ENCODE peak calls at places on chromosomes 2 and 18, in four cellular contexts. W is PC-9, R is GM23248, H is HCT116. Y is an unnamed sample. For H3K9me2, the result is how much of the 10 kb centered on the place peaks cover.

GRCh38 chr2:19409001-19409400 is 50.6 kb upstream of the OSR1 start:
- DNase-seq in W (no peak), R (peak), H (no peak), Y (no peak)

GRCh38 chr2:182616471-182617393 is 99.3 kb upstream of the DNAJC10 start:
- DNase-seq in W (peak), R (peak), H (no peak), Y (no peak)

GRCh38 chr2:232328038-232328435 is 50.5 kb upstream of the ALPP start:
- DNase-seq in W (no peak), R (no peak), H (no peak), Y (no peak)

GRCh38 chr2:60552096-60552850 is 1.2 kb downstream of the BCL11A start:
- DNase-seq in W (no peak), R (peak), H (no peak), Y (peak)

GRCh38 chr2:239895669-239896068 is 129.5 kb downstream of the NDUFA10 start:
- DNase-seq in W (no peak), R (no peak), H (no peak), Y (no peak)

GRCh38 chr2:110770308-110770695 is 37.9 kb downstream of the ACOXL start:
- DNase-seq in W (no peak), R (no peak), H (no peak), Y (no peak)

GRCh38 chr2:8154270-8154669 is 527.6 kb upstream of the ID2 start:
- DNase-seq in W (no peak), R (no peak), H (no peak), Y (no peak)

GRCh38 chr18:42561521-42561920 is 554.0 kb downstream of the RIT2 start:
- DNase-seq in W (no peak), R (no peak), H (no peak), Y (no peak)

GRCh38 chr2:66495788-66496640 is 61.1 kb downstream of the MEIS1 start:
- DNase-seq in W (peak), R (peak), H (no peak), Y (peak)

GRCh38 chr2:213036836-213037235 is 114.6 kb downstream of the IKZF2 start:
- DNase-seq in W (no peak), R (peak), H (no peak), Y (no peak)

GRCh38 chr2:74708296-74708695 is 54.2 kb downstream of the SEMA4F start:
- DNase-seq in W (no peak), R (no peak), H (no peak), Y (no peak)

GRCh38 chr2:239780236-239780997 is 244.7 kb downstream of the NDUFA10 start:
- DNase-seq in W (no peak), R (no peak), H (no peak), Y (no peak)

GRCh38 chr2:187545238-187545751 is 8.9 kb downstream of the TFPI start:
- DNase-seq in W (no peak), R (peak), H (no peak), Y (no peak)

GRCh38 chr18:6414118-6414722 is 491 bp downstream of the L3MBTL4 start:
- DNase-seq in W (no peak), R (peak), H (no peak), Y (peak)

GRCh38 chr18:51082571-51083264 is 52.7 kb downstream of the SMAD4 start:
- DNase-seq in W (peak), R (no peak), H (peak), Y (no peak)

GRCh38 chr18:21897811-21898210 is 157.2 kb downstream of the MIB1 start:
- DNase-seq in W (peak), R (peak), H (peak), Y (peak)

GRCh38 chr2:110860620-110861019 is 128.2 kb downstream of the ACOXL start:
- DNase-seq in W (no peak), R (no peak), H (no peak), Y (no peak)

DNA sequence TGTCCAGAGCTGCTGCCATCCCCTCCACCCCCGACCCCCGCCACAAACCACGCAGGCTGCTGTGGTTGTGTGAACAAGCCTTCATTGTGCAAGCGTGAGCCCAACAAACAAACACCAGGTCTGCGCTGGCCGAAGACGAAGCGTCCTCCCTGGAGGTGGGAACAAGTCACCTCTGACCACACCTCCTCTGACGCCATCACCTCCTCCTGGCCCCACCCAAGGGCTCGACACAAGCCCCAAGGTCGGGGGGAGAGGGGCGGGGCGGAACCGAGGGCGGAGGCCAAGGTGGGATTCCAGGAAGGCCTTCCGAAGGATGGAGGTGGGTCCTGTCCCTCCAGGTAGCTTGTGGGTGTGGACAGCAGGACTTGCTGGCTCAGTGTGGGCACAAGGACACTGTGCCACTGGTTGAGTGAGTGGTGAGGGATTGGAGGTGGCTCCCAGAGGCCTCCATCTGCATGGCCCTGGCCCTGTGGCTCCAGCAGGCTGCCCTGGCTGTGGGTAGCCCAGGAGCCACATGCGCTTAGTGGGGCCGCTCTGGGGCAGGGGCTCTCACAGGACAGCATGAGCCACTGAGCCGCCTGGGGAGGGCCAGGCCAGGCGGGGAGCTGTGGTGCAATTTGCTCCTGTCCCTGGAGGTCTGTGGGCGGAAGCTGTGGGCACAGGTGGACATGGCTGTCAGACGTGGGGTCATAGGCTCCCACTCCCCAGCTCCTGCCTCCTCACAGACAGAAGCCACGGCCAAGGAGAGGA is 7.4 kb upstream of the GPR17 start:
- DNase-seq in W (peak), R (no peak), H (no peak), Y (peak)
- H3K9me2 ChIP-seq in W (under half), R (under half), H (under half), Y (under half)

GRCh38 chr2:20625491-20625919 is 25.4 kb downstream of the HS1BP3 start:
- DNase-seq in W (no peak), R (no peak), H (no peak), Y (no peak)

GRCh38 chr2:20624156-20624883 is 26.6 kb downstream of the HS1BP3 start:
- DNase-seq in W (no peak), R (no peak), H (no peak), Y (no peak)

GRCh38 chr2:20623741-20624155 is 27.1 kb downstream of the HS1BP3 start:
- DNase-seq in W (no peak), R (no peak), H (no peak), Y (no peak)

GRCh38 chr2:20625920-20626697 is 24.8 kb downstream of the HS1BP3 start:
- DNase-seq in W (no peak), R (no peak), H (no peak), Y (no peak)

GRCh38 chr2:20624884-20625485 is 25.9 kb downstream of the HS1BP3 start:
- DNase-seq in W (no peak), R (no peak), H (no peak), Y (no peak)
- H3K27ac ChIP-seq in W (no peak), R (no peak), H (no peak), Y (no peak)

GRCh38 chr2:25539141-25539540 is 134.2 kb downstream of the DTNB start:
- DNase-seq in W (no peak), R (peak), H (no peak), Y (no peak)

GRCh38 chr2:25537526-25537925 is 135.9 kb downstream of the DTNB start:
- DNase-seq in W (no peak), R (no peak), H (no peak), Y (no peak)

GRCh38 chr2:25543939-25544338 is 129.4 kb downstream of the DTNB start:
- DNase-seq in W (no peak), R (no peak), H (no peak), Y (no peak)

GRCh38 chr2:25544445-25544844 is 128.9 kb downstream of the DTNB start:
- DNase-seq in W (no peak), R (no peak), H (no peak), Y (no peak)

DNA sequence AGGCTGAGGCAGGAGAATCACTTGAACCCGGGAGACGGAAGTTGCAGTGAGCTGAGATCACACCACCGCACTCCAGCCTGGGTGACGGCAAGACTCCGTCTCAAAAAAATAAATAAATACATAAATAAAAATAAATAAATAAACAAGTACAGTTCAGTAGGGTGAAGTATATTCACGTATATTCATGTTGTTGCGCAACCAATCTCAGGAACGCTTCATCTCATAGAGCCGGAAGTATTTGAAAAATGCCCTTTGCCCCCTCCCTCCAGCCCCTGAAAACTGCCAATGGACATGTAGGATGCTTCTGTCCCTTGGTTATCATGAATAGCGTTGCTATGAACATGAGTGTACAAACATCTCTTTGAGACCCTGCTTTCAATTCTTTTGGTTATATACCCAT is 132.0 kb downstream of the DTNB start:
- DNase-seq in W (no peak), R (no peak), H (no peak), Y (no peak)
- H3K9me2 ChIP-seq in W (under half), R (under half), H (under half), Y (under half)

GRCh38 chr2:109510136-109511028 is 103.4 kb downstream of the SEPTIN10 start:
- DNase-seq in W (peak), R (peak), H (peak), Y (peak)

GRCh38 chr2:109511168-109511567 is 102.6 kb downstream of the SEPTIN10 start:
- DNase-seq in W (no peak), R (no peak), H (no peak), Y (no peak)

GRCh38 chr2:109513749-109514588 is 99.8 kb downstream of the SEPTIN10 start:
- DNase-seq in W (peak), R (peak), H (no peak), Y (no peak)

GRCh38 chr2:109513230-109513629 is 100.5 kb downstream of the SEPTIN10 start:
- DNase-seq in W (no peak), R (no peak), H (no peak), Y (no peak)

DNA sequence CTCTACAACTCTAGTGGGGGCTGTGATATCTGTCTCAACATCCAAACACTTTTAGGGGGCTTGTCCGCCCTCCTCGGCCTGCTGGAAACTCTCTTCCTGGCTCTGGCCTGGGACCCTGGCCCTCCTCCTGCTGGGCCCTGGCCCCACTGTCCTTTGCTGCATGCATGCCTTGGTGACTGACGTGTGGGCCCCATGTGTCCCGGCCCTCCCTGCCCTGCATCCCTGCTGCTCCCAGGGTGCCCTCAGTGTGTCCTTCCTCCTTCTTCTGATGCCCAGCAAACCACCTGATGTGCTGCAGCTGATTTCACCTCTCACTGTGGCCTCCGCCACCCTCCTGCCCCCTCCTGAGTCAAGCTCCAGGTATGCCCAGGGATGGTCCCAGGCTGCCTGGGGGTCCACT is 101.7 kb downstream of the SEPTIN10 start:
- DNase-seq in W (no peak), R (no peak), H (no peak), Y (no peak)
- H3K27ac ChIP-seq in W (no peak), R (no peak), H (no peak), Y (no peak)

GRCh38 chr2:207765960-207766582 is 3.6 kb downstream of the FZD5 start:
- DNase-seq in W (no peak), R (no peak), H (no peak), Y (peak)
- H3K9me2 ChIP-seq in W (under half), R (under half), H (under half), Y (under half)

GRCh38 chr2:134281815-134282419 is 28.0 kb downstream of the MGAT5 start:
- DNase-seq in W (no peak), R (no peak), H (no peak), Y (no peak)

GRCh38 chr2:134283701-134284100 is 29.8 kb downstream of the MGAT5 start:
- DNase-seq in W (no peak), R (no peak), H (no peak), Y (no peak)

GRCh38 chr2:134287323-134287722 is 33.5 kb downstream of the MGAT5 start:
- DNase-seq in W (no peak), R (no peak), H (no peak), Y (no peak)

GRCh38 chr2:134282638-134283400 is 28.9 kb downstream of the MGAT5 start:
- DNase-seq in W (no peak), R (no peak), H (no peak), Y (no peak)

GRCh38 chr2:134284119-134284670 is 30.3 kb downstream of the MGAT5 start:
- DNase-seq in W (no peak), R (peak), H (no peak), Y (no peak)
- H3K27ac ChIP-seq in W (no peak), R (no peak), H (no peak), Y (no peak)

GRCh38 chr2:180062178-180062577 is 55.1 kb upstream of the CWC22 start:
- DNase-seq in W (no peak), R (no peak), H (no peak), Y (no peak)
- H3K9me2 ChIP-seq in W (under half), R (under half), H (under half), Y (under half)

DNA sequence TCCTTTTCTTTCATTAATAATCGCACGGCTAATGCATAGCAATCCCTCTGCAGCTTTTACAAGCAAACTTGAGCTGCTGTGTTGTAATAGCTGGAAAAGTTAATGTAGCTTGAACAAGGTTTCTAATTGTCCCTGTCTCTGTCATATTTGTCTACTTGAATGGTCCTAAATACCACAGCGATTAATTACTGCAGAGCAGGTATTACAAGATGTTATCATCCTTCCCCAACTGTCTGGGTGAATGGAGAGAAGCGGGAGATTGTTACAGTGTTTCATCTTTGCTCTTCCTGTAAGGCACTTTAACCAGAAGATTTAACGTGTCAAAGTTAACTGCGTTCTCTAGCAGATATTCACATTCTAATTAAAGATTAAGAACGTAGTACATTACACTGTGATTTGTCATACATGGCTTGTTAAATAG is 422.2 kb upstream of the POU3F3 start:
- DNase-seq in W (no peak), R (no peak), H (no peak), Y (no peak)
- H3K27ac ChIP-seq in W (no peak), R (no peak), H (no peak), Y (no peak)

GRCh38 chr2:70906022-70906421 is 29.7 kb upstream of the ATP6V1B1 start:
- DNase-seq in W (no peak), R (no peak), H (no peak), Y (no peak)
- H3K9me2 ChIP-seq in W (under half), R (under half), H (under half), Y (under half)